ENCODE peak calls at places on chromosomes 13 and 19, in eight cellular contexts. G is stimulated activated CD8-positive, alpha-beta memory T cell treated with anti-CD3 and anti-CD28 coated beads, Interleukin-7, amount 100 ng/mL, for 1 hour; B is PC-9; K is activated naive CD4-positive, alpha-beta T cell; S is SW 1271; I is colonic mucosa; E is stromal cell of bone marrow; Q is glutamatergic neuron. J is an unnamed sample.

GRCh38 chr13:42064259-42064658 is 15.8 kb downstream of the DGKH start:
- DNase-seq in I (no peak), Q (no peak), E (peak), B (no peak), K (no peak), S (no peak), G (no peak), J (no peak)

GRCh38 chr13:19071161-19071936 is 110.3 kb downstream of the TUBA3C start:
- DNase-seq in E (no peak), S (no peak), B (no peak), Q (no peak), G (no peak), K (no peak), I (no peak), J (no peak)

GRCh38 chr13:35356572-35356971 is 119.9 kb downstream of the MAB21L1 start:
- DNase-seq in S (no peak), G (no peak), I (no peak), E (no peak), K (no peak), B (no peak), Q (no peak), J (no peak)

GRCh38 chr13:19713186-19713965 is 69.4 kb downstream of the PSPC1 start:
- DNase-seq in Q (no peak), K (no peak), S (peak), G (no peak), I (no peak), B (no peak), E (peak), J (no peak)

GRCh38 chr13:112873851-112874750 is 94.9 kb upstream of the MCF2L start:
- DNase-seq in I (peak), G (peak), E (peak), K (no peak), S (peak), B (no peak), Q (peak), J (peak)

GRCh38 chr19:51514866-51515481 is 13.4 kb upstream of the SIGLEC12 start:
- DNase-seq in G (no peak), S (peak), I (no peak), B (no peak), K (peak), E (peak), Q (no peak), J (peak)

GRCh38 chr13:101536079-101536478 is 83.6 kb downstream of the ITGBL1 start:
- DNase-seq in E (no peak), S (no peak), G (no peak), K (no peak), B (no peak), Q (no peak), I (no peak), J (no peak)

GRCh38 chr13:79614519-79614918 is 133.6 kb downstream of the NDFIP2 start:
- DNase-seq in G (no peak), K (no peak), E (no peak), S (no peak), Q (no peak), I (no peak), B (no peak), J (no peak)

GRCh38 chr13:28654276-28654675 is 4.7 kb upstream of the POMP start:
- DNase-seq in K (no peak), Q (no peak), S (no peak), G (no peak), I (no peak), E (no peak), B (no peak), J (no peak)

GRCh38 chr13:98893361-98893760 is 84.5 kb downstream of the DOCK9 start:
- DNase-seq in I (no peak), B (no peak), S (no peak), K (no peak), Q (no peak), G (no peak), E (no peak), J (no peak)

GRCh38 chr19:14496029-14496848 is at the start of gene GIPC1:
- DNase-seq in B (peak), E (peak), Q (peak), I (peak), S (peak), K (peak), G (peak), J (peak)

GRCh38 chr19:12544401-12544876 is 6.8 kb downstream of the ZNF564 start:
- DNase-seq in I (no peak), E (no peak), G (no peak), K (no peak), Q (no peak), S (no peak), B (no peak), J (no peak)

GRCh38 chr19:30209617-30210600 is 162.3 kb upstream of the ZNF536 start:
- DNase-seq in E (no peak), K (no peak), B (no peak), Q (no peak), I (no peak), G (no peak), S (no peak), J (no peak)

GRCh38 chr13:51032831-51033230 is 78.2 kb downstream of the C13orf42 start:
- DNase-seq in S (no peak), K (no peak), B (no peak), Q (no peak), G (no peak), E (no peak), I (peak), J (no peak)

GRCh38 chr19:19321143-19321577 is 531 bp downstream of the MAU2 start:
- DNase-seq in G (no peak), Q (no peak), E (no peak), S (peak), K (no peak), B (no peak), I (peak), J (no peak)

GRCh38 chr13:21242236-21242635 is 65.8 kb downstream of the MRPL57 start:
- DNase-seq in B (no peak), K (no peak), Q (peak), E (no peak), I (no peak), S (no peak), G (no peak), J (no peak)

GRCh38 chr13:74771964-74772363 is 637.8 kb upstream of the KLF12 start:
- DNase-seq in S (no peak), I (no peak), Q (no peak), B (no peak), E (peak), K (no peak), G (no peak), J (no peak)

GRCh38 chr13:80408270-80408669 is 67.3 kb upstream of the SPRY2 start:
- DNase-seq in B (no peak), G (no peak), Q (no peak), I (no peak), K (no peak), S (no peak), E (no peak), J (no peak)

GRCh38 chr19:29523568-29523967 is 2.2 kb upstream of the VSTM2B start:
- DNase-seq in G (no peak), I (no peak), Q (no peak), S (no peak), K (no peak), E (no peak), B (no peak), J (no peak)

GRCh38 chr13:79359064-79359463 is 47.0 kb downstream of the RBM26 start:
- DNase-seq in I (no peak), B (no peak), K (no peak), E (no peak), G (no peak), Q (no peak), S (no peak), J (no peak)

GRCh38 chr13:111610077-111610476 is 289.6 kb downstream of the TEX29 start:
- DNase-seq in E (no peak), I (no peak), G (no peak), K (no peak), S (no peak), Q (no peak), B (no peak), J (no peak)

GRCh38 chr13:40672310-40673060 is 6.0 kb upstream of the FOXO1 start:
- DNase-seq in Q (no peak), B (peak), I (no peak), E (no peak), K (no peak), S (peak), G (no peak), J (peak)

GRCh38 chr13:66537417-66537816 is 692.7 kb downstream of the PCDH9 start:
- DNase-seq in B (no peak), Q (no peak), G (no peak), I (no peak), S (no peak), E (no peak), K (no peak), J (no peak)